ENCODE peak calls at places on chromosomes 16 and 17, in seven cellular contexts. One of them, this sample, is unnamed. For H3K9me3, the result is how much of the 10 kb centered on the place peaks cover.

GRCh38 chr16:65543781-65544740 is 422.2 kb upstream of the CDH11 start:
- DNase-seq in Caco-2: no peak
- DNase-seq in ovary: no peak
- DNase-seq in adrenal gland: no peak
- DNase-seq in transverse colon: no peak
- DNase-seq in upper lobe of left lung: no peak
- DNase-seq in heart right ventricle: no peak
- DNase-seq in this sample: no peak

GRCh38 chr17:15890279-15890892 is 54.5 kb upstream of the ADORA2B start:
- DNase-seq in upper lobe of left lung: no peak
- DNase-seq in transverse colon: no peak
- DNase-seq in adrenal gland: no peak
- DNase-seq in Caco-2: no peak
- DNase-seq in heart right ventricle: no peak
- DNase-seq in ovary: no peak
- DNase-seq in this sample: no peak

GRCh38 chr16:62253926-62254325 is 217.7 kb upstream of the CDH8 start:
- DNase-seq in ovary: no peak
- DNase-seq in Caco-2: no peak
- DNase-seq in transverse colon: no peak
- DNase-seq in adrenal gland: no peak
- DNase-seq in heart right ventricle: no peak
- DNase-seq in upper lobe of left lung: no peak
- DNase-seq in this sample: no peak

GRCh38 chr16:57775661-57776469 is 26.4 kb downstream of the KIFC3 start:
- DNase-seq in upper lobe of left lung: no peak
- DNase-seq in transverse colon: peak
- DNase-seq in ovary: no peak
- DNase-seq in Caco-2: peak
- DNase-seq in adrenal gland: no peak
- DNase-seq in heart right ventricle: no peak
- DNase-seq in this sample: no peak

GRCh38 chr17:29181226-29181625 is 1.0 kb upstream of the MYO18A start:
- DNase-seq in Caco-2: no peak
- DNase-seq in heart right ventricle: no peak
- DNase-seq in ovary: no peak
- DNase-seq in adrenal gland: no peak
- DNase-seq in transverse colon: no peak
- DNase-seq in upper lobe of left lung: no peak
- DNase-seq in this sample: no peak

GRCh38 chr17:44272954-44273353 is 5.0 kb upstream of the SLC4A1 start:
- DNase-seq in heart right ventricle: peak
- DNase-seq in adrenal gland: no peak
- DNase-seq in ovary: no peak
- DNase-seq in upper lobe of left lung: no peak
- DNase-seq in transverse colon: no peak
- DNase-seq in Caco-2: no peak
- DNase-seq in this sample: no peak

GRCh38 chr17:13931752-13932477 is 137.4 kb upstream of the COX10 start:
- DNase-seq in transverse colon: peak
- DNase-seq in adrenal gland: peak
- DNase-seq in upper lobe of left lung: peak
- DNase-seq in Caco-2: no peak
- DNase-seq in ovary: peak
- DNase-seq in heart right ventricle: peak
- DNase-seq in this sample: peak

GRCh38 chr17:39627717-39628516 is 1.2 kb downstream of the PPP1R1B start:
- DNase-seq in ovary: no peak
- DNase-seq in Caco-2: no peak
- DNase-seq in heart right ventricle: no peak
- DNase-seq in transverse colon: peak
- DNase-seq in upper lobe of left lung: peak
- DNase-seq in adrenal gland: no peak
- DNase-seq in this sample: no peak

GRCh38 chr17:48825446-48826381 is 5.1 kb upstream of the CALCOCO2 start:
- DNase-seq in adrenal gland: no peak
- DNase-seq in ovary: no peak
- DNase-seq in Caco-2: peak
- DNase-seq in upper lobe of left lung: no peak
- DNase-seq in heart right ventricle: no peak
- DNase-seq in transverse colon: no peak
- DNase-seq in this sample: no peak

GRCh38 chr16:57863434-57864160 is 61.3 kb upstream of the KIFC3 start:
- DNase-seq in ovary: peak
- DNase-seq in Caco-2: peak
- DNase-seq in adrenal gland: peak
- DNase-seq in heart right ventricle: peak
- DNase-seq in transverse colon: peak
- DNase-seq in upper lobe of left lung: peak
- DNase-seq in this sample: peak

GRCh38 chr17:38871992-38872605 is 2.2 kb downstream of the LASP1 start:
- DNase-seq in ovary: no peak
- DNase-seq in adrenal gland: no peak
- DNase-seq in heart right ventricle: no peak
- DNase-seq in Caco-2: no peak
- DNase-seq in transverse colon: no peak
- DNase-seq in upper lobe of left lung: peak
- DNase-seq in this sample: no peak

GRCh38 chr16:82317411-82318168 is 147.6 kb upstream of the MPHOSPH6 start:
- DNase-seq in adrenal gland: no peak
- DNase-seq in Caco-2: no peak
- DNase-seq in upper lobe of left lung: no peak
- DNase-seq in transverse colon: no peak
- DNase-seq in heart right ventricle: no peak
- DNase-seq in ovary: no peak
- DNase-seq in this sample: no peak

GRCh38 chr16:3087836-3088235 is 11.3 kb downstream of the ZSCAN10 start:
- DNase-seq in Caco-2: no peak
- DNase-seq in ovary: no peak
- DNase-seq in upper lobe of left lung: no peak
- DNase-seq in heart right ventricle: peak
- DNase-seq in transverse colon: no peak
- DNase-seq in adrenal gland: no peak
- DNase-seq in this sample: no peak

GRCh38 chr17:29210879-29211278 is 30.7 kb upstream of the MYO18A start:
- DNase-seq in heart right ventricle: no peak
- DNase-seq in adrenal gland: no peak
- DNase-seq in transverse colon: no peak
- DNase-seq in ovary: no peak
- DNase-seq in upper lobe of left lung: no peak
- DNase-seq in Caco-2: no peak
- DNase-seq in this sample: no peak

GRCh38 chr17:81792675-81793615 is 11.0 kb upstream of the GCGR start:
- DNase-seq in Caco-2: no peak
- DNase-seq in upper lobe of left lung: no peak
- DNase-seq in adrenal gland: no peak
- DNase-seq in ovary: no peak
- DNase-seq in heart right ventricle: no peak
- DNase-seq in transverse colon: no peak
- DNase-seq in this sample: no peak

GRCh38 chr17:19332371-19333131 is 30.0 kb downstream of the B9D1 start:
- DNase-seq in ovary: no peak
- DNase-seq in heart right ventricle: no peak
- DNase-seq in transverse colon: no peak
- DNase-seq in adrenal gland: no peak
- DNase-seq in upper lobe of left lung: peak
- DNase-seq in Caco-2: no peak
- DNase-seq in this sample: no peak

GRCh38 chr17:50487213-50488096 is 8.8 kb downstream of the RSAD1 start:
- DNase-seq in adrenal gland: peak
- DNase-seq in heart right ventricle: no peak
- DNase-seq in transverse colon: no peak
- DNase-seq in Caco-2: no peak
- DNase-seq in ovary: no peak
- DNase-seq in upper lobe of left lung: no peak
- DNase-seq in this sample: no peak

GRCh38 chr17:13353590-13353989 is 248.1 kb downstream of the HS3ST3A1 start:
- DNase-seq in adrenal gland: no peak
- DNase-seq in ovary: no peak
- DNase-seq in upper lobe of left lung: no peak
- DNase-seq in Caco-2: no peak
- DNase-seq in transverse colon: no peak
- DNase-seq in heart right ventricle: peak
- DNase-seq in this sample: no peak

GRCh38 chr17:79923974-79924638 is 84.9 kb upstream of the CBX4 start:
- DNase-seq in upper lobe of left lung: peak
- DNase-seq in ovary: no peak
- DNase-seq in transverse colon: peak
- DNase-seq in heart right ventricle: no peak
- DNase-seq in adrenal gland: no peak
- DNase-seq in Caco-2: peak
- DNase-seq in this sample: no peak

GRCh38 chr16:88961031-88961430 is 16.0 kb downstream of the CBFA2T3 start:
- DNase-seq in Caco-2: no peak
- DNase-seq in ovary: no peak
- DNase-seq in transverse colon: no peak
- DNase-seq in upper lobe of left lung: no peak
- DNase-seq in adrenal gland: no peak
- DNase-seq in heart right ventricle: no peak
- DNase-seq in this sample: no peak

GRCh38 chr16:88957887-88958577 is 19.0 kb downstream of the CBFA2T3 start:
- DNase-seq in transverse colon: no peak
- DNase-seq in upper lobe of left lung: peak
- DNase-seq in Caco-2: no peak
- DNase-seq in adrenal gland: no peak
- DNase-seq in ovary: no peak
- DNase-seq in heart right ventricle: no peak
- DNase-seq in this sample: peak

GRCh38 chr16:88957456-88957767 is 19.6 kb downstream of the CBFA2T3 start:
- DNase-seq in upper lobe of left lung: no peak
- DNase-seq in transverse colon: no peak
- DNase-seq in Caco-2: no peak
- DNase-seq in ovary: no peak
- DNase-seq in adrenal gland: no peak
- DNase-seq in heart right ventricle: no peak
- DNase-seq in this sample: peak

GRCh38 chr16:88960516-88960915 is 16.5 kb downstream of the CBFA2T3 start:
- DNase-seq in adrenal gland: no peak
- DNase-seq in heart right ventricle: no peak
- DNase-seq in upper lobe of left lung: no peak
- DNase-seq in Caco-2: no peak
- DNase-seq in transverse colon: no peak
- DNase-seq in ovary: no peak
- DNase-seq in this sample: no peak

DNA sequence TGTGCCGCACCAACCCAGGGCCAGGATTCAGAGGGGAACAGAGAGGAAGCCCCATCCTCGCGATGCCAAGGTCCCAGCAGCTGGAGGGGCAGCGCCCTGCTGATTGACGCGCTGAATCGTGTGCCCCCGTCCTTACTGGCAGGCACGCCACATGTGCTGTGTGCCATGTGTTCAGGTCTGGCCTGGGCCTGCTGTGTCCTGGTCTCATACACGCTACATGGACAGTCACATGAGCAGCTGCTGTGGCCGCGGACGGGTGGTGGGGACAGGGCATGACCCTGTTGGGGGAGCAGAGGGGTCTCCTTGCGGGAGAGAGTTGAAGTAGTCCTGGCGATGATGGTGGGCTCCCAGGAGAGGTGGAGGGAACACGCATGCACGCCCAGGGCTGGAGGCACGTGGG is 18.0 kb downstream of the CBFA2T3 start:
- DNase-seq in upper lobe of left lung: no peak
- DNase-seq in Caco-2: no peak
- DNase-seq in heart right ventricle: no peak
- DNase-seq in ovary: no peak
- DNase-seq in adrenal gland: no peak
- DNase-seq in transverse colon: no peak
- DNase-seq in this sample: no peak
- H3K4me3 ChIP-seq in upper lobe of left lung: no peak
- H3K4me3 ChIP-seq in Caco-2: no peak
- H3K4me3 ChIP-seq in heart right ventricle: no peak
- H3K4me3 ChIP-seq in ovary: no peak
- H3K4me3 ChIP-seq in adrenal gland: no peak
- H3K4me3 ChIP-seq in transverse colon: no peak
- H3K4me3 ChIP-seq in this sample: no peak

GRCh38 chr17:17741346-17742023 is 60.2 kb downstream of the RAI1 start:
- DNase-seq in transverse colon: no peak
- DNase-seq in ovary: peak
- DNase-seq in adrenal gland: peak
- DNase-seq in heart right ventricle: no peak
- DNase-seq in Caco-2: no peak
- DNase-seq in upper lobe of left lung: no peak
- DNase-seq in this sample: no peak
- TF ChIP-seq CTCF in transverse colon: peak
- TF ChIP-seq CTCF in ovary: no peak
- TF ChIP-seq CTCF in adrenal gland: peak
- TF ChIP-seq CTCF in heart right ventricle: no peak
- TF ChIP-seq CTCF in Caco-2: no peak
- TF ChIP-seq CTCF in upper lobe of left lung: no peak
- TF ChIP-seq CTCF in this sample: no peak

DNA sequence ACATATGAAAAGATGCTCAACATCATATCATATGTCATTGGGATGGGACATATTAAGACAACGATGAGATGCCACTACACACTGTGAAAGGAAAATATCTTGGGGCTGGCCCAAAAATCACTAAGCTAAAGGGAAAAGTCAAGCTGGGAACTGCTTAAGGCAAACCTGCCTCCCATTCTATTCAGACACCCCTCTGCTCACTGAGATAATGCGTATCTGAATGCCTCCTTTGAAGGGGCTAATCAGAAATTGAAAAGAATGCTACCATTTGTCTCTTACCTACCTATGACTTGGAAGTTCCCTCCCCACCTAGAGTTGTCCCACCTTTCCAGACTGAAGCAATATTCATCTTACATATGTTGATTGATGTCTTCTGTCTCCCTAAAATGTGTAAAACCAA is 11.2 kb upstream of the TRIM25 start:
- DNase-seq in Caco-2: no peak
- DNase-seq in heart right ventricle: no peak
- DNase-seq in upper lobe of left lung: no peak
- DNase-seq in adrenal gland: no peak
- DNase-seq in transverse colon: no peak
- DNase-seq in ovary: no peak
- DNase-seq in this sample: no peak
- H3K9me3 ChIP-seq in Caco-2: under half
- H3K9me3 ChIP-seq in heart right ventricle: under half
- H3K9me3 ChIP-seq in upper lobe of left lung: under half
- H3K9me3 ChIP-seq in adrenal gland: under half
- H3K9me3 ChIP-seq in transverse colon: under half
- H3K9me3 ChIP-seq in ovary: under half
- H3K9me3 ChIP-seq in this sample: under half

DNA sequence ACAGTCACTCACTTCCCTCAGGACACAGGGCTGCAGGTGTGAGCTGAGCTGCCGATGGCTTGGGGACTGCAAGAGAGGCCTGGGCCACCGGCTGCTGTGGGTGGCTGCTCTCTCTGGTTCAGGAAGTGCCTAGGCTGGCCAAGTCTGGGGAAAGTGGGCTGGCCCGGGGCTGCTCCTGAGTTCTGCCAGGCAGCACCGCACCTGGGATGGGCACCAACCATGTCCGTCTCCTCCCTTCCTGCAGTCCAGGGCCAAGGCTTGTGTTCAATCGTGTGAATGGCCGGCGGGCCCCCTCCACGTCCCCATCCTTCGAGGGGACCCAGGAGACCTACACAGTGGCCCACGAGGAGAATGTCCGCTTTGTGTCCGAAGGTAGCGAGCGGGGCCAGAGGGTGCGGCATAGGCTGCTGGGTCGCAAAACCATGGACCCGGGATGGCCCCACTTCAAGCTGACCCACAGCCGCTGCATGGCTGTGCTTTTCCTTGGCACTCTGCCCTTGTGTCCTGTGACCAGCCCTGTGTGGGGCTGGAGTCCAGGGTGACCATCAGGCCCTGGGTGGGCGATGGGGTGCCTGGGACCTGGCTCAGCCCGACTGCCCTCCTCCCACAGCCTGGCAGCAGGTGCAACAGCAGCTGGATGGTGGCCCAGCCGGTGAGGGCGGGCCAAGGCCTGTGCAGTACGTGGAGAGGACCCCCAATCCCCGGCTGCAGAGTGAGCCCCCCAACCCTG is 1.8 kb upstream of the WDR90 start:
- DNase-seq in ovary: no peak
- DNase-seq in heart right ventricle: no peak
- DNase-seq in transverse colon: peak
- DNase-seq in upper lobe of left lung: no peak
- DNase-seq in adrenal gland: no peak
- DNase-seq in Caco-2: no peak
- DNase-seq in this sample: no peak
- H3K4me3 ChIP-seq in ovary: no peak
- H3K4me3 ChIP-seq in heart right ventricle: no peak
- H3K4me3 ChIP-seq in transverse colon: peak
- H3K4me3 ChIP-seq in upper lobe of left lung: no peak
- H3K4me3 ChIP-seq in adrenal gland: no peak
- H3K4me3 ChIP-seq in Caco-2: no peak
- H3K4me3 ChIP-seq in this sample: no peak